ENCODE peak calls at places on chromosomes 13 and 19, in five cellular contexts. One of them, this sample, is unnamed.

GRCh38 chr19:5292453-5292842 is 48.2 kb downstream of the PTPRS start:
- DNase-seq in endothelial cell of umbilical vein: no peak
- DNase-seq in mucosa of descending colon: no peak
- DNase-seq in lung: no peak
- DNase-seq in astrocyte: no peak
- DNase-seq in this sample: no peak

GRCh38 chr19:7733376-7733775 is 1.5 kb upstream of the CLEC4G start:
- DNase-seq in endothelial cell of umbilical vein: no peak
- DNase-seq in mucosa of descending colon: no peak
- DNase-seq in lung: no peak
- DNase-seq in astrocyte: no peak
- DNase-seq in this sample: no peak

GRCh38 chr13:49374585-49375290 is 69.1 kb downstream of the CAB39L start:
- DNase-seq in endothelial cell of umbilical vein: peak; percentile 5
- DNase-seq in mucosa of descending colon: no peak
- DNase-seq in lung: no peak
- DNase-seq in astrocyte: peak; percentile 87
- DNase-seq in this sample: peak; percentile 90

GRCh38 chr13:36815069-36815468 is 4.0 kb upstream of the RFXAP start:
- DNase-seq in endothelial cell of umbilical vein: no peak
- DNase-seq in mucosa of descending colon: no peak
- DNase-seq in lung: no peak
- DNase-seq in astrocyte: no peak
- DNase-seq in this sample: peak; percentile 7

GRCh38 chr13:41858783-41859182 is 102.1 kb downstream of the VWA8 start:
- DNase-seq in endothelial cell of umbilical vein: no peak
- DNase-seq in mucosa of descending colon: no peak
- DNase-seq in lung: no peak
- DNase-seq in astrocyte: no peak
- DNase-seq in this sample: no peak

GRCh38 chr13:79998386-79998785 is 342.5 kb downstream of the SPRY2 start:
- DNase-seq in endothelial cell of umbilical vein: no peak
- DNase-seq in mucosa of descending colon: no peak
- DNase-seq in lung: no peak
- DNase-seq in astrocyte: no peak
- DNase-seq in this sample: no peak

GRCh38 chr13:107867701-107868661 is 347.4 kb downstream of the LIG4 start:
- DNase-seq in endothelial cell of umbilical vein: peak; percentile 64
- DNase-seq in mucosa of descending colon: no peak
- DNase-seq in lung: no peak
- DNase-seq in astrocyte: peak; percentile 32
- DNase-seq in this sample: no peak

GRCh38 chr19:45102481-45102880 is 9.5 kb downstream of the PPP1R37 start:
- DNase-seq in endothelial cell of umbilical vein: no peak
- DNase-seq in mucosa of descending colon: no peak
- DNase-seq in lung: no peak
- DNase-seq in astrocyte: no peak
- DNase-seq in this sample: no peak

GRCh38 chr19:12784871-12785430 is 6.3 kb upstream of the JUNB start:
- DNase-seq in endothelial cell of umbilical vein: no peak
- DNase-seq in mucosa of descending colon: no peak
- DNase-seq in lung: no peak
- DNase-seq in astrocyte: no peak
- DNase-seq in this sample: no peak

GRCh38 chr13:98199480-98199879 is 22.4 kb upstream of the RNF113B start:
- DNase-seq in endothelial cell of umbilical vein: no peak
- DNase-seq in mucosa of descending colon: no peak
- DNase-seq in lung: no peak
- DNase-seq in astrocyte: no peak
- DNase-seq in this sample: no peak

GRCh38 chr19:48490980-48491792 is 20.4 kb downstream of the LMTK3 start:
- DNase-seq in endothelial cell of umbilical vein: no peak
- DNase-seq in mucosa of descending colon: no peak
- DNase-seq in lung: no peak
- DNase-seq in astrocyte: no peak
- DNase-seq in this sample: no peak

GRCh38 chr19:7868326-7868670 is 5.9 kb downstream of the PRR36 start:
- DNase-seq in endothelial cell of umbilical vein: no peak
- DNase-seq in mucosa of descending colon: peak; percentile 76
- DNase-seq in lung: no peak
- DNase-seq in astrocyte: no peak
- DNase-seq in this sample: no peak

GRCh38 chr13:28679628-28680027 is 20.7 kb downstream of the POMP start:
- DNase-seq in endothelial cell of umbilical vein: peak; percentile 33
- DNase-seq in mucosa of descending colon: no peak
- DNase-seq in lung: no peak
- DNase-seq in astrocyte: no peak
- DNase-seq in this sample: peak; percentile 29

DNA sequence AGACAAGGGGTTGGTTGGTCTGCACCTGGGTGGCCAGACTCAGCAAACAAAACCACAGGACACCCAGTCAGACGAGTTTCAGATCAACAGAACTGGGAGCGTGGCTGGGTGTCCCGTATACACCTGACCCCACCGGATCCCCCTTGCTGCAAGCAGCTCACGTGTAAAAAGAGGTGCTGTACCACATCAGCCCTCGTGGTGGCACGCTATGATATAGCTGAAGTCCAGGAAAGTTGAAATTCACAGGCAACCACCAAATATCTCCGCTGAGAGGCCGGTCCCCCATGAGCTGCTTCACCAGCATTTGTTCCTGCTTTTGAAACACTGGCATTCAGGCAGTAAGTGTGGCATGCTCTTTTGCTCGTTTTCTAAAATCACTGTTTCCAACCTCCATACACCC is 92.3 kb downstream of the TUBA3C start:
- DNase-seq in endothelial cell of umbilical vein: no peak
- DNase-seq in mucosa of descending colon: no peak
- DNase-seq in lung: no peak
- DNase-seq in astrocyte: no peak
- DNase-seq in this sample: no peak
- TF ChIP-seq CTCF in endothelial cell of umbilical vein: no peak
- TF ChIP-seq CTCF in mucosa of descending colon: no peak
- TF ChIP-seq CTCF in lung: no peak
- TF ChIP-seq CTCF in astrocyte: no peak
- TF ChIP-seq CTCF in this sample: no peak

GRCh38 chr19:19057720-19058119 is 6.1 kb upstream of the SLC25A42 start:
- DNase-seq in endothelial cell of umbilical vein: no peak
- DNase-seq in mucosa of descending colon: no peak
- DNase-seq in lung: no peak
- DNase-seq in astrocyte: no peak
- DNase-seq in this sample: no peak

GRCh38 chr19:19057317-19057716 is 6.5 kb upstream of the SLC25A42 start:
- DNase-seq in endothelial cell of umbilical vein: no peak
- DNase-seq in mucosa of descending colon: no peak
- DNase-seq in lung: no peak
- DNase-seq in astrocyte: no peak
- DNase-seq in this sample: no peak

GRCh38 chr19:19055701-19056100 is 8.1 kb upstream of the SLC25A42 start:
- DNase-seq in endothelial cell of umbilical vein: no peak
- DNase-seq in mucosa of descending colon: no peak
- DNase-seq in lung: no peak
- DNase-seq in astrocyte: no peak
- DNase-seq in this sample: no peak

GRCh38 chr19:19054939-19055440 is 8.8 kb upstream of the SLC25A42 start:
- DNase-seq in endothelial cell of umbilical vein: no peak
- DNase-seq in mucosa of descending colon: no peak
- DNase-seq in lung: no peak
- DNase-seq in astrocyte: no peak
- DNase-seq in this sample: no peak

GRCh38 chr19:19056636-19057275 is 7.0 kb upstream of the SLC25A42 start:
- DNase-seq in endothelial cell of umbilical vein: no peak
- DNase-seq in mucosa of descending colon: no peak
- DNase-seq in lung: no peak
- DNase-seq in astrocyte: no peak
- DNase-seq in this sample: no peak
- H3K36me3 ChIP-seq in endothelial cell of umbilical vein: peaks cover 9% of the 10 kb centered on the region
- H3K36me3 ChIP-seq in mucosa of descending colon: peaks cover 5% of the 10 kb centered on the region
- H3K36me3 ChIP-seq in lung: peaks cover 16% of the 10 kb centered on the region
- H3K36me3 ChIP-seq in astrocyte: peaks cover 12% of the 10 kb centered on the region
- H3K36me3 ChIP-seq in this sample: peaks cover 38% of the 10 kb centered on the region

DNA sequence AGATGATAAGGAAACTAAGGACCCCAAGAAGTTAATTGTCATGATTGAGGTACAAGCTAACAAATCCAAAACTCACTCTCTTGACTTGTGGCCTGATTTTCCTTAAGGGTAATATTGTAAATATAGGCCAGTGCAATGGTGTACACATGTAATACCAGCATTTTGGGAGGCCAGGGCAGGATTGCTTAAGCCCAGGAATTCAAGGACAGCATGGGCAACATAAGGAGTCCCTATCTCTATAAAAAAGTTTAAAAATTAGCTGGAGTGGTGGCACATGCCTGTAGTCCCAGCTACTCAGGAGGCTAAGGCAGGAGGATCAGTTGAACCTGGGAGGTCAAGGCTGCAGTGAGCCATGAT is 28.7 kb upstream of the GARRE1 start:
- DNase-seq in endothelial cell of umbilical vein: no peak
- DNase-seq in mucosa of descending colon: no peak
- DNase-seq in lung: no peak
- DNase-seq in astrocyte: no peak
- DNase-seq in this sample: no peak
- H3K4me3 ChIP-seq in endothelial cell of umbilical vein: no peak overlapping the region
- H3K4me3 ChIP-seq in mucosa of descending colon: no peak overlapping the region
- H3K4me3 ChIP-seq in lung: no peak overlapping the region
- H3K4me3 ChIP-seq in astrocyte: no peak overlapping the region
- H3K4me3 ChIP-seq in this sample: no peak overlapping the region

GRCh38 chr19:51111606-51112005 is 3.4 kb upstream of the CTU1 start:
- DNase-seq in endothelial cell of umbilical vein: no peak
- DNase-seq in mucosa of descending colon: no peak
- DNase-seq in lung: no peak
- DNase-seq in astrocyte: no peak
- DNase-seq in this sample: no peak
- TF ChIP-seq CTCF in endothelial cell of umbilical vein: peak; percentile 34
- TF ChIP-seq CTCF in mucosa of descending colon: no peak
- TF ChIP-seq CTCF in lung: no peak
- TF ChIP-seq CTCF in astrocyte: no peak
- TF ChIP-seq CTCF in this sample: peak; percentile 39

GRCh38 chr19:57934820-57935665 is at the start of gene ZNF418:
- DNase-seq in endothelial cell of umbilical vein: peak; percentile 76
- DNase-seq in mucosa of descending colon: no peak
- DNase-seq in lung: peak; percentile 59
- DNase-seq in astrocyte: peak; percentile 85
- DNase-seq in this sample: peak; percentile 86
- H3K36me3 ChIP-seq in endothelial cell of umbilical vein: no peaks in the 10 kb centered on the region
- H3K36me3 ChIP-seq in mucosa of descending colon: no peaks in the 10 kb centered on the region
- H3K36me3 ChIP-seq in lung: peaks cover 8% of the 10 kb centered on the region
- H3K36me3 ChIP-seq in astrocyte: no peaks in the 10 kb centered on the region
- H3K36me3 ChIP-seq in this sample: peaks cover 3% of the 10 kb centered on the region

GRCh38 chr19:3365093-3365446 is 1.3 kb upstream of the NFIC start:
- DNase-seq in endothelial cell of umbilical vein: no peak
- DNase-seq in mucosa of descending colon: no peak
- DNase-seq in lung: no peak
- DNase-seq in astrocyte: no peak
- DNase-seq in this sample: no peak

GRCh38 chr19:3364501-3364858 is 1.9 kb upstream of the NFIC start:
- DNase-seq in endothelial cell of umbilical vein: no peak
- DNase-seq in mucosa of descending colon: no peak
- DNase-seq in lung: no peak
- DNase-seq in astrocyte: no peak
- DNase-seq in this sample: no peak

GRCh38 chr19:3366104-3366760 is at the start of gene NFIC:
- DNase-seq in endothelial cell of umbilical vein: peak; percentile 67
- DNase-seq in mucosa of descending colon: peak; percentile 80
- DNase-seq in lung: peak; percentile 75
- DNase-seq in astrocyte: peak; percentile 74
- DNase-seq in this sample: no peak

GRCh38 chr19:3366761-3367571 is 583 bp downstream of the NFIC start:
- DNase-seq in endothelial cell of umbilical vein: peak; percentile 42
- DNase-seq in mucosa of descending colon: peak; percentile 66
- DNase-seq in lung: no peak
- DNase-seq in astrocyte: no peak
- DNase-seq in this sample: no peak

DNA sequence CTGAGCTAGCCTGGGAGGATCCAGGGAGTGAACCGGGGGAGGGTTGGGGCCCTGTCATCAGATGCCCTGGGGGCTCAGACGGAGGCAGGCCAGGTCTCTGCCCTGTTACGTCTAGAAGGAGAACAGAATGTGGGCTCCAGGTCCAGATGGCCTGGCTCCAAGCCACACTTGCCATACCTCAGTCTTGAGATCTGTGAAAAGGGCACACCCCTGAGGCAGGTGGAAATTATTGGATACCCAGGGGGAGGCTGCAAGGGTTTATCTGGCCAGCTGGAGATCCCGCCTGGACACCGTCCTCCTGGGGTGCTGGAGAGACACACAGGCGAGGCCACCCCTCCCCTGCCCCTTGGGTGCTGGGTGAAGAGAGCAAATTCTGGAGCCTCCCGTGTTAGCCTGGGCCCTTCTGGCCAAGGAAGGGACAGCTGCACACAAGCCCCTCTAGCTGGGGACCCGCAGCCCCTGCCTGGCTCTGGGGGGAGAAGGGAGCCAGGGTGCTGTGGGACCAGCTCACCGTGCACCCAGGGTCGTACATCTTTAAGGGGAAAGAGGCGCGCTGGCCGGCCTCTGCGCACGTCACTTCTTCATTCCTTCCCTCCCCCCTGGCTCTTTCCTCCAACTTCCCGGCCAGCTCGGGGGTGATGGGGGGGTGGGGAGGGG is 808 bp upstream of the NFIC start:
- DNase-seq in endothelial cell of umbilical vein: no peak
- DNase-seq in mucosa of descending colon: peak; percentile 79
- DNase-seq in lung: no peak
- DNase-seq in astrocyte: peak; percentile 57
- DNase-seq in this sample: no peak
- H3K4me3 ChIP-seq in endothelial cell of umbilical vein: peak overlapping the region; percentile 97
- H3K4me3 ChIP-seq in mucosa of descending colon: no peak overlapping the region
- H3K4me3 ChIP-seq in lung: no peak overlapping the region
- H3K4me3 ChIP-seq in astrocyte: peak overlapping the region; percentile 57
- H3K4me3 ChIP-seq in this sample: peak overlapping the region; percentile 86